ENCODE peak calls at places on chromosomes 5 and 9, in eight cellular contexts. Z is HCT116, T is GM23338, R is MM.1S, Y is PC-3, U is OCI-LY7, H is hepatocyte, N is SK-N-SH. A is an unnamed sample.

GRCh38 chr9:82490019-82490499 is 501.5 kb downstream of the SPATA31D1 start:
- DNase-seq in Y (peak; percentile 24), T (no peak), N (no peak), H (no peak), U (no peak), Z (no peak), R (no peak), A (no peak)

GRCh38 chr5:172531704-172532026 is 77.3 kb upstream of the SH3PXD2B start:
- DNase-seq in R (no peak), Z (no peak), U (no peak), T (no peak), Y (no peak), H (no peak), N (no peak), A (no peak)

GRCh38 chr5:39580702-39581498 is 156.1 kb upstream of the DAB2 start:
- DNase-seq in H (no peak), Y (no peak), R (no peak), U (no peak), Z (no peak), N (no peak), T (no peak), A (no peak)

GRCh38 chr9:29751220-29751619 is 2177.9 kb upstream of the C9orf72 start:
- DNase-seq in Y (no peak), U (no peak), N (peak; percentile 3), H (no peak), Z (no peak), R (no peak), T (no peak), A (no peak)

GRCh38 chr9:9615086-9615485 is 997.7 kb downstream of the PTPRD start:
- DNase-seq in T (no peak), R (peak; percentile 30), Y (no peak), H (no peak), N (no peak), Z (no peak), U (peak; percentile 74), A (no peak)

GRCh38 chr9:36317766-36318165 is 59.5 kb upstream of the GNE start:
- DNase-seq in H (peak; percentile 46), N (no peak), R (no peak), U (no peak), Y (peak; percentile 93), Z (no peak), T (peak; percentile 45), A (peak; percentile 89)

GRCh38 chr5:174251305-174251704 is 205.8 kb downstream of the NSG2 start:
- DNase-seq in N (peak; percentile 59), H (no peak), Z (no peak), R (no peak), Y (no peak), T (no peak), U (no peak), A (no peak)

GRCh38 chr9:121896545-121896943 is 196.6 kb downstream of the TTLL11 start:
- DNase-seq in H (no peak), U (no peak), Y (no peak), R (no peak), Z (no peak), N (no peak), T (peak; percentile 9), A (no peak)

GRCh38 chr5:91006708-91007107 is 376.4 kb downstream of the ARRDC3 start:
- DNase-seq in T (no peak), H (no peak), Y (no peak), Z (no peak), U (no peak), R (no peak), N (no peak), A (no peak)

GRCh38 chr5:33494476-33494875 is 53.7 kb downstream of the TARS1 start:
- DNase-seq in T (no peak), U (no peak), Y (no peak), H (no peak), R (no peak), N (no peak), Z (no peak), A (no peak)

GRCh38 chr5:89968870-89969472 is 440.6 kb downstream of the CETN3 start:
- DNase-seq in N (no peak), U (no peak), Z (no peak), R (no peak), Y (no peak), T (no peak), H (no peak), A (no peak)

GRCh38 chr5:2207966-2208544 is 325.3 kb upstream of the IRX4 start:
- DNase-seq in U (no peak), Y (peak; percentile 54), H (peak; percentile 73), T (peak; percentile 74), N (peak; percentile 44), Z (no peak), R (peak; percentile 21), A (peak; percentile 40)
- TF ChIP-seq CTCF in U (peak; percentile 15), Y (peak; percentile 58), H (peak; percentile 67), T (peak; percentile 59), N (peak; percentile 40), Z (peak; percentile 52), R (no peak), A (peak; percentile 58)

DNA sequence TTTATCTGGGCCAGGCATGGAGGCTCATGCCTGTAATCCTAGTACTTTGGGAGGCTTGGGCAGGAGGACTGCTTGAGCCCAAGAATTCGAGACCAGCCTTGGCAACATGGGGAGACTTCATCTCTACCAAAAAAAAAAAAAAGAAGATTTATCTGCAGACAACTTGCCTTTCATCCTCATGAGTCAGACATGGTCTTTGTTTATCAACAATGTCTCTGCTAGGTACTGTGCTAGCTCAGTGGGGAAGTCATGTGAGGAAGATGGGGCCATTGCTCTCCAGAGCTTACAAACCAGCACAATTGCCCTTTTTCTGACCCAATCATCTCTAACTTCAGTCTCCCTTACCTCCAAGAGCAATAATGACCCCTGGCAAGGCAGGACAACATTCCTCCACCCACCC is 1.6 kb downstream of the URM1 start:
- DNase-seq in T (no peak), H (no peak), Y (peak; percentile 4), Z (no peak), N (no peak), R (no peak), U (no peak), A (no peak)
- H3K9me2 ChIP-seq in T (no peaks in the 10 kb centered on the region), H (no peaks in the 10 kb centered on the region), Y (no peaks in the 10 kb centered on the region), Z (no peaks in the 10 kb centered on the region), N (no peaks in the 10 kb centered on the region), R (no peaks in the 10 kb centered on the region), U (no peaks in the 10 kb centered on the region), A (no peaks in the 10 kb centered on the region)

DNA sequence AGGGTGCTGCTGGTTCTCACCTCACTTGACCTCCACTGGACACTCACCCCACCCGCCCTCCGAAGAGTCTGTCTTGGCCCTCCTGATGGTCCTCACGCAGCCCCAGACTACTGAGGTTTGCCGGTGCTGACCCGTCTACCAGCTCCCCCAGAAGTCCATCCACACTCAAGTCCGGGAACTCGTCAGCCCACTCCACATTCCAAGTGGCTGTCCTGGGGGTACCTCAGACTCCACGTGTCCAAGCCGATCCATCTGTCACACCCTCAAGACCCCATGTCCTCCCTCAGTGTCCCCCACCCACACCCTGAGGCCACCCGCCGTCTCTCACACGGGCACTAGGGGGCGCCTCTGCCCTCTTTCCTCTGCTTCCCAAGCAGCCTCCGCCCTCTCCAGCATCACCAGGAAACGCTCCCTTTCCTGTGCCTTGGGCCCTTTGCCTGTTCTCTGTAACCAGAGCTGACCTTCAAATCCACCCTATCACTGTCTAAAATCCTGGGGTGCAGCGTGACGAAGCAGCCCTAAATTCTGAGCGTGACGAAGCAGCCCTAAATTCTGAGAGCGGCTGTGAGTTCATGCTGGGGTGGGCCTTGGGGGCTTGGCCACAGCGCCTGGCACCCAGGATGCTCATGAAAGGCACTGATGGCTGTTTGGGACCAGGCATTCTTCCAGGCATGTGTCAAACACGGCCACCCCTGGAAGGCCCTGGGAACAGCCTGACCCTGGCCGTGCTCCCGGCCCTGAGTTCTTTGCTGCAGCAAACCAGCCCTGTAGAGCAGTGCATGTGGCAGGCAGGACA is 95.7 kb downstream of the KCNT1 start:
- DNase-seq in T (peak; percentile 87), Y (peak; percentile 52), Z (peak; percentile 24), H (peak; percentile 51), U (peak; percentile 33), R (no peak), N (peak; percentile 90), A (peak; percentile 33)
- TF ChIP-seq CTCF in T (peak; percentile 92), Y (peak; percentile 83), Z (peak; percentile 87), H (peak; percentile 51), U (peak; percentile 86), R (peak; percentile 57), N (peak; percentile 70), A (peak; percentile 53)

GRCh38 chr5:67541869-67542268 is 345.3 kb upstream of the CD180 start:
- DNase-seq in N (no peak), R (no peak), T (no peak), H (no peak), Y (no peak), Z (no peak), U (no peak), A (no peak)
- H3K9me2 ChIP-seq in N (no peaks in the 10 kb centered on the region), R (no peaks in the 10 kb centered on the region), T (no peaks in the 10 kb centered on the region), H (no peaks in the 10 kb centered on the region), Y (no peaks in the 10 kb centered on the region), Z (no peaks in the 10 kb centered on the region), U (no peaks in the 10 kb centered on the region), A (no peaks in the 10 kb centered on the region)

A was measured in PC-9.